ENCODE peak calls at places on chromosomes 12 and 14, in seven cellular contexts. Z is spleen; J is CD8-positive, alpha-beta T cell; C is ovary; F is psoas muscle; H is cardiac muscle cell; V is adrenal gland. Q is an unnamed sample. For H3K4me1, the result is how much of the 10 kb centered on the place peaks cover.

GRCh38 chr12:117889098-117889497 is 79.7 kb downstream of the KSR2 start:
- DNase-seq in C (no peak), F (no peak), V (no peak), Z (no peak), H (no peak), J (no peak), Q (no peak)

GRCh38 chr14:94009767-94010166 is 12.7 kb downstream of the CCDC197 start:
- DNase-seq in J (no peak), Z (no peak), F (no peak), V (no peak), H (peak), C (no peak), Q (peak)

GRCh38 chr14:41782488-41782887 is 175.8 kb downstream of the LRFN5 start:
- DNase-seq in F (no peak), Z (no peak), J (no peak), C (no peak), H (no peak), V (no peak), Q (no peak)

GRCh38 chr14:95322646-95323045 is 2.9 kb upstream of the CLMN start:
- DNase-seq in V (no peak), J (no peak), H (no peak), C (no peak), F (no peak), Z (no peak), Q (no peak)

GRCh38 chr12:77113971-77114370 is 48.6 kb upstream of the E2F7 start:
- DNase-seq in J (no peak), F (no peak), H (no peak), V (no peak), C (no peak), Z (no peak), Q (no peak)

GRCh38 chr12:63400746-63401145 is 249.7 kb upstream of the AVPR1A start:
- DNase-seq in C (no peak), J (no peak), V (no peak), F (no peak), H (peak), Z (no peak), Q (no peak)

GRCh38 chr12:120366341-120366705 is 2.6 kb downstream of the MSI1 start:
- DNase-seq in H (no peak), V (no peak), F (no peak), J (no peak), C (no peak), Z (no peak), Q (no peak)

GRCh38 chr14:100067481-100067880 is 2.3 kb downstream of the EVL start:
- DNase-seq in V (no peak), F (no peak), H (no peak), J (no peak), C (no peak), Z (no peak), Q (no peak)

GRCh38 chr12:88546851-88547250 is 33.4 kb downstream of the KITLG start:
- DNase-seq in V (no peak), J (no peak), H (peak), C (no peak), F (no peak), Z (no peak), Q (no peak)

GRCh38 chr14:24777678-24778077 is 143.7 kb upstream of the GZMB start:
- DNase-seq in Z (no peak), C (no peak), F (no peak), V (no peak), H (no peak), J (no peak), Q (no peak)

GRCh38 chr12:113239811-113240331 is 18.6 kb downstream of the TPCN1 start:
- DNase-seq in C (peak), H (no peak), Z (peak), F (no peak), V (peak), J (no peak), Q (peak)

GRCh38 chr12:120988234-120988633 is 9.9 kb downstream of the HNF1A start:
- DNase-seq in J (no peak), F (no peak), V (no peak), H (no peak), Z (no peak), C (no peak), Q (no peak)

GRCh38 chr14:69625299-69626131 is 14.1 kb downstream of the SUSD6 start:
- DNase-seq in F (peak), C (no peak), J (peak), Z (peak), H (peak), V (peak), Q (peak)

GRCh38 chr14:90785474-90785873 is 30.8 kb downstream of the TTC7B start:
- DNase-seq in H (peak), J (no peak), V (no peak), Z (no peak), C (peak), F (peak), Q (peak)

GRCh38 chr14:69879175-69880047 is at the start of gene SMOC1:
- DNase-seq in V (peak), Z (peak), J (no peak), C (no peak), H (peak), F (peak), Q (peak)

GRCh38 chr12:60106207-60106606 is 510.4 kb downstream of the SLC16A7 start:
- DNase-seq in Z (no peak), V (no peak), C (no peak), F (no peak), J (no peak), H (peak), Q (no peak)

GRCh38 chr12:109981311-109981710 is 14.9 kb downstream of the GIT2 start:
- DNase-seq in J (no peak), H (no peak), V (no peak), Z (no peak), F (no peak), C (no peak), Q (no peak)

GRCh38 chr12:15599266-15600037 is 189.7 kb downstream of the EPS8 start:
- DNase-seq in C (no peak), H (peak), F (no peak), V (no peak), Z (no peak), J (no peak), Q (peak)

GRCh38 chr12:12859690-12860089 is 31.7 kb upstream of the GPRC5A start:
- DNase-seq in C (no peak), J (no peak), H (no peak), Z (no peak), F (no peak), V (no peak), Q (no peak)

GRCh38 chr12:18643673-18644072 is 94.1 kb downstream of the PLCZ1 start:
- DNase-seq in C (no peak), V (no peak), J (no peak), F (no peak), Z (no peak), H (peak), Q (no peak)

GRCh38 chr12:81257952-81258551 is 180.2 kb downstream of the ACSS3 start:
- DNase-seq in Z (no peak), V (no peak), F (no peak), C (no peak), J (no peak), H (peak), Q (no peak)

GRCh38 chr12:50625029-50625875 is 120.5 kb downstream of the DIP2B start:
- DNase-seq in V (no peak), H (no peak), J (no peak), C (no peak), F (no peak), Z (no peak), Q (no peak)

GRCh38 chr14:64683264-64683663 is 21.0 kb upstream of the PLEKHG3 start:
- DNase-seq in Z (no peak), V (no peak), H (no peak), C (peak), F (no peak), J (no peak), Q (no peak)

GRCh38 chr12:47707905-47708543 is 2.2 kb upstream of the RPAP3 start:
- DNase-seq in Z (no peak), F (no peak), V (no peak), C (no peak), H (no peak), J (no peak), Q (no peak)

GRCh38 chr12:92735131-92735721 is 32.4 kb downstream of the PLEKHG7 start:
- DNase-seq in V (no peak), H (peak), J (no peak), C (no peak), Z (no peak), F (no peak), Q (no peak)

GRCh38 chr14:37584211-37585100 is 10.6 kb downstream of the FOXA1 start:
- DNase-seq in H (no peak), C (no peak), Z (no peak), V (no peak), F (no peak), J (no peak), Q (no peak)

GRCh38 chr14:55877942-55878341 is 240.3 kb upstream of the PELI2 start:
- DNase-seq in C (no peak), H (peak), V (no peak), Z (no peak), J (no peak), F (no peak), Q (no peak)

GRCh38 chr14:36069535-36069900 is 107.0 kb downstream of the PTCSC3 start:
- DNase-seq in F (no peak), C (no peak), H (peak), J (no peak), Z (no peak), V (no peak), Q (peak)

GRCh38 chr12:9718968-9719367 is 13.9 kb downstream of the CLECL1 start:
- DNase-seq in C (no peak), F (no peak), H (no peak), Z (no peak), V (no peak), J (no peak), Q (no peak)

GRCh38 chr12:12153596-12153995 is 82.9 kb downstream of the BCL2L14 start:
- DNase-seq in J (no peak), H (no peak), F (no peak), C (no peak), Z (no peak), V (no peak), Q (no peak)

GRCh38 chr14:50319293-50319692 is 7.2 kb downstream of the DMAC2L start:
- DNase-seq in V (no peak), Z (no peak), C (no peak), F (no peak), H (no peak), J (no peak), Q (no peak)
- TF ChIP-seq CTCF in V (no peak), Z (no peak), C (no peak), F (no peak), H (no peak), J (no peak), Q (no peak)

GRCh38 chr12:103504606-103505005 is 8.8 kb upstream of the C12orf42 start:
- DNase-seq in J (no peak), F (no peak), C (no peak), Z (peak), V (no peak), H (no peak), Q (no peak)
- H3K4me1 ChIP-seq in J (under half), F (under half), C (under half), Z (under half), V (under half), H (under half), Q (under half)

DNA sequence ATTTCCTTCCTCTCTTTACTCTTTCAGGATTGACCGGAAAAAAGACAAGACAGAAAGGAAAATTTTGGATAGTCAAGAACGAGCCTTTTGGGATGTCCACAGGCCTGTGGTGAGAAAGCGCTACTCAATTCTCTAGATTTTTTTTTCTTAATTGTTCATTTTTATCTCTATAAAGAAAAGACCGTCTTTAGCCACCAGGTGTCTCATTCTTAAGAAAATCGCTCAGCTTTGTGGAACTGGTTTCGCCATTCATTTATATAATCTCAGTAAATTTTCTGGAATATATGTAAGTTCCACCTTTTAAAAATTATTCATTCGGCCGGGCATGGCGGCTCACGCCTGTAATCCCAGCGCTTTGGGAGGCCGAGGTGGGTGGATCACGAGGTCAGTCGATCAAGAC is 421.1 kb downstream of the DPF3 start:
- DNase-seq in V (no peak), Z (no peak), J (no peak), H (no peak), C (no peak), F (no peak), Q (no peak)
- TF ChIP-seq CTCF in V (no peak), Z (no peak), J (no peak), H (no peak), C (no peak), F (no peak), Q (no peak)

DNA sequence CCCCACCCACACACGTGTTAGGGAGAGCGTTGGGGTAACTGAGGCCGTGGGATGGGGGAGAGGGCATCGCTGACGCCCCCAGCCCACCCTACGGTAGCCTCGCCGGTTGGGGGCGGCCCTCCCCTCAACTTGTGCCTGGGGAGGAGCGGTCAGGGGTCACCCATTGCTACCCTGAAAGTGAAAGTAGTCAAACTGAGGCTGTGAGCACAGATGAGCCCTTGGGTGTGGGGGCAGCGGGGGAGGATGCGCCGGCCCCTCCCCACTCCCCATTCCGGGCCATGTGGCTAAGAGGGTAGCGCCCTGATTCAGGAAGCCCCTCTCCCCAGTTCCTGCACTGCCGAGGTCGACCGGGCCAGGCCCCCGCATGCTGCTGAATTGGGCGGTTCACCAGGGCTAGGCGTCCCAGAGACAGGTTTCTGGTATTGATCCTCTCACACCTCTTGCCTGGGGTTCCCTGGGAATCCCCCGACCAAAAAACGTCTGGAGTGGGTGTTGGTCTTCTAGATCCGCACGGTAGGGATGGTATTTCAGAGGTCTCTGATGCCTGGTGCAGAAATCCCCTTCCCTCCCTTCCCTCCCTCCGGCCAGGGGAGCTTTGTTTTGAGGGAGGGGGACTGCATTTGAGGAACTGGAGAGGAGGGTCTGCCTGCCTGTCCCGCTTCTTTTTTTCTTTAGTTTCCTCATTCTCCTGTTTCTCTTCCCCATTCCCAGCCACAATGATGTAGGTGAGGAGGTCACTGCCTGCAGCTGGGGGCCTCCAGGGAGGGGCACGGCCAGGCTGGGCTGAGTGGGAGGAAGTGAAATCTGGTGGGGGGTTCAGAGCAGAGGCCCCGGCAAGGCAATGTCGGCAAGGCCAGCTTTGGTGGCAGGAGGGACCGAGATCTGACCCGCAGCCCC is 999 bp downstream of the SH2B3 start:
- DNase-seq in H (no peak), C (no peak), J (peak), Z (peak), V (peak), F (peak), Q (no peak)
- H3K4me1 ChIP-seq in H (under half), C (under half), J (half or more), Z (half or more), V (half or more), F (half or more), Q (half or more)

GRCh38 chr12:116592731-116593130 is 33.5 kb downstream of the MAP1LC3B2 start:
- DNase-seq in C (no peak), F (peak), Z (peak), V (no peak), J (no peak), H (no peak), Q (no peak)

GRCh38 chr12:116595186-116595585 is 36.0 kb downstream of the MAP1LC3B2 start:
- DNase-seq in J (no peak), V (no peak), H (peak), F (no peak), C (peak), Z (peak), Q (peak)

GRCh38 chr12:116595672-116596071 is 36.5 kb downstream of the MAP1LC3B2 start:
- DNase-seq in V (no peak), F (no peak), H (no peak), J (no peak), Z (no peak), C (no peak), Q (no peak)

GRCh38 chr12:116592116-116592637 is 33.0 kb downstream of the MAP1LC3B2 start:
- DNase-seq in J (no peak), H (peak), F (peak), V (no peak), C (peak), Z (peak), Q (peak)

DNA sequence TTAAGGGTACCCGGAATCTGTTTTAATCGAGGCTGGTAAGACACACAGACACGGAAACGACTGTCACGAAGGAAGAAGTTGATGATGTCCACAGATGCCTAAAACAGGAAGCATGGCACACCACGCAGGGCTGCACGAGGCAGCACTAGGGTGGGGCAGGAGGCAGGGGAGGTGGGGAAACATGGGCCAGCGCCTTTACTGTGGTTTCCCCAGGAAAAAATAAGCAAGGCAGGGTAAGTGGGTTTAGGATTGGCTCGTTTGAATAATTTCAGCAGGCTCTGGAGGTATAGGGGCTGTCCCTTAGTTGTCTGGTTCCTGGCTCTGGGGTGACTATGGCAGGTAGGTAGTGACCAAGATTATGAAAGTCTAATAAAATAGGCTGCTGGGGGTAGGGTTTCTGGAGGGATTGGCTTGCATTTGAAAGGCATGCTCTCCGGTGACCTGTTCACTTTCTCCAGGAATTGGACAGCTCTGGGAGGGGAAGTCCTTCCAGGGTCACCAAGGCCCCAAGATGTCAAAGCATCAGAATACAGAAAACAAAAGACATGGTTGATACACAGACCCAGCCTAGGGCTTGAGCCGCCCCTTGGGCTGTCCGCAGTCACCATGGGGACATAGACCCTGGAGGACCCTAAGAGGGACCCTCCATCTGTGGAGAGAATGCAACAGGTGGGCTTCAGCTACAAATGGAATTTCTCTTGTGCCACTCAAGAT is 35.3 kb downstream of the MAP1LC3B2 start:
- DNase-seq in F (no peak), V (peak), J (peak), Z (peak), C (no peak), H (no peak), Q (no peak)
- TF ChIP-seq CTCF in F (no peak), V (no peak), J (no peak), Z (no peak), C (no peak), H (no peak), Q (no peak)

GRCh38 chr12:69345742-69346141 is 2.4 kb upstream of the LYZ start:
- DNase-seq in Z (no peak), C (no peak), H (no peak), J (no peak), F (no peak), V (no peak), Q (no peak)
- H3K4me1 ChIP-seq in Z (under half), C (under half), H (under half), J (under half), F (under half), V (under half), Q (under half)

GRCh38 chr12:52007982-52008510 is 1.3 kb downstream of the TAMALIN start:
- DNase-seq in C (no peak), H (no peak), F (no peak), Z (no peak), V (no peak), J (no peak), Q (no peak)
- TF ChIP-seq CTCF in C (no peak), H (no peak), F (no peak), Z (no peak), V (no peak), J (no peak), Q (no peak)

GRCh38 chr12:66627270-66627987 is 51.4 kb downstream of the GRIP1 start:
- DNase-seq in J (no peak), Z (no peak), C (no peak), V (no peak), F (peak), H (no peak), Q (no peak)
- H3K4me1 ChIP-seq in J (under half), Z (under half), C (under half), V (under half), F (under half), H (under half), Q (under half)